ENCODE peak calls at places on chromosome 4, in seven cellular contexts. S is astrocyte of the spinal cord, Y is fibroblast of mammary gland, U is K562, T is aorta, E is colonic mucosa, A is PC-3. J is an unnamed sample.

GRCh38 chr4:118005883-118006282 is 28.4 kb upstream of the NDST3 start:
- DNase-seq in E (no peak), A (no peak), Y (no peak), S (no peak), U (no peak), T (no peak), J (no peak)

GRCh38 chr4:42428036-42428435 is 30.7 kb downstream of the SHISA3 start:
- DNase-seq in A (no peak), E (no peak), Y (no peak), T (no peak), U (no peak), S (no peak), J (no peak)

GRCh38 chr4:161828061-161828460 is 335.7 kb downstream of the FSTL5 start:
- DNase-seq in S (peak), Y (no peak), A (no peak), E (no peak), U (no peak), T (no peak), J (no peak)

GRCh38 chr4:185730387-185730786 is 81.6 kb downstream of the SORBS2 start:
- DNase-seq in T (no peak), U (peak), Y (peak), S (peak), A (no peak), E (no peak), J (no peak)

GRCh38 chr4:113756005-113756410 is 5.5 kb downstream of the CAMK2D start:
- DNase-seq in A (peak), E (no peak), T (no peak), U (no peak), S (peak), Y (peak), J (no peak)

GRCh38 chr4:139278956-139279722 is 886 bp downstream of the MGARP start:
- DNase-seq in E (no peak), A (no peak), S (peak), Y (peak), U (no peak), T (no peak), J (no peak)

GRCh38 chr4:147837854-147838253 is 106.0 kb downstream of the ARHGAP10 start:
- DNase-seq in U (no peak), A (no peak), E (no peak), Y (no peak), S (no peak), T (no peak), J (no peak)

GRCh38 chr4:165184220-165184619 is 23.1 kb upstream of the KLHL2 start:
- DNase-seq in U (no peak), Y (no peak), E (no peak), T (no peak), A (no peak), S (no peak), J (no peak)

GRCh38 chr4:84799318-84799717 is 167.2 kb downstream of the WDFY3 start:
- DNase-seq in T (no peak), A (peak), E (no peak), U (no peak), Y (no peak), S (no peak), J (no peak)

GRCh38 chr4:3041192-3042142 is 32.9 kb downstream of the HTT-AS start:
- DNase-seq in U (no peak), Y (peak), S (peak), E (peak), T (peak), A (peak), J (peak)

GRCh38 chr4:37243722-37244582 is 591 bp upstream of the NWD2 start:
- DNase-seq in U (no peak), E (peak), A (no peak), T (no peak), Y (peak), S (peak), J (no peak)

GRCh38 chr4:15779336-15779735 is 1.2 kb downstream of the CD38 start:
- DNase-seq in U (no peak), E (peak), A (peak), T (peak), Y (peak), S (peak), J (no peak)

GRCh38 chr4:30396772-30397475 is 323.2 kb upstream of the PCDH7 start:
- DNase-seq in S (peak), A (peak), T (no peak), Y (peak), E (no peak), U (no peak), J (no peak)

GRCh38 chr4:113773756-113774155 is 12.2 kb upstream of the CAMK2D start:
- DNase-seq in A (peak), T (no peak), U (no peak), Y (no peak), S (no peak), E (no peak), J (no peak)

GRCh38 chr4:3784469-3785291 is 18.5 kb downstream of the ADRA2C start:
- DNase-seq in E (no peak), A (no peak), T (no peak), U (no peak), Y (no peak), S (no peak), J (no peak)

GRCh38 chr4:80694178-80694577 is 336.3 kb upstream of the BMP3 start:
- DNase-seq in T (no peak), S (peak), A (peak), E (no peak), Y (no peak), U (no peak), J (no peak)

GRCh38 chr4:94452476-94453300 is 946 bp downstream of the PDLIM5 start:
- DNase-seq in U (peak), A (peak), S (peak), E (peak), Y (peak), T (peak), J (peak)

GRCh38 chr4:57249083-57249482 is 138.9 kb upstream of the IGFBP7 start:
- DNase-seq in S (peak), E (no peak), A (peak), T (no peak), U (no peak), Y (peak), J (no peak)

GRCh38 chr4:141772838-141773237 is 136.5 kb downstream of the IL15 start:
- DNase-seq in T (no peak), A (no peak), Y (no peak), S (no peak), E (no peak), U (no peak), J (no peak)

GRCh38 chr4:79576480-79576803 is 168.4 kb upstream of the GK2 start:
- DNase-seq in T (no peak), Y (peak), S (peak), A (peak), E (no peak), U (peak), J (no peak)

GRCh38 chr4:145199056-145199713 is 18.8 kb upstream of the OTUD4 start:
- DNase-seq in U (no peak), E (no peak), Y (no peak), T (no peak), A (no peak), S (no peak), J (no peak)

GRCh38 chr4:56311299-56311975 is 75.9 kb downstream of the AASDH start:
- DNase-seq in T (no peak), E (no peak), S (no peak), Y (no peak), U (no peak), A (no peak), J (no peak)

GRCh38 chr4:56958111-56958517 is 19.3 kb downstream of the NOA1 start:
- DNase-seq in A (peak), U (peak), E (peak), Y (peak), T (peak), S (peak), J (no peak)

GRCh38 chr4:74534936-74535335 is 90.0 kb downstream of the AREG start:
- DNase-seq in E (peak), A (no peak), S (no peak), U (no peak), Y (no peak), T (no peak), J (no peak)

GRCh38 chr4:22019676-22020075 is 71.1 kb upstream of the KCNIP4 start:
- DNase-seq in U (no peak), A (peak), S (no peak), Y (peak), E (no peak), T (no peak), J (no peak)

GRCh38 chr4:43014266-43014665 is 121.8 kb downstream of the GRXCR1 start:
- DNase-seq in Y (no peak), E (no peak), A (no peak), U (no peak), S (no peak), T (no peak), J (no peak)

GRCh38 chr4:21858971-21859370 is 89.6 kb downstream of the KCNIP4 start:
- DNase-seq in E (no peak), T (no peak), A (no peak), S (peak), Y (peak), U (no peak), J (no peak)

DNA sequence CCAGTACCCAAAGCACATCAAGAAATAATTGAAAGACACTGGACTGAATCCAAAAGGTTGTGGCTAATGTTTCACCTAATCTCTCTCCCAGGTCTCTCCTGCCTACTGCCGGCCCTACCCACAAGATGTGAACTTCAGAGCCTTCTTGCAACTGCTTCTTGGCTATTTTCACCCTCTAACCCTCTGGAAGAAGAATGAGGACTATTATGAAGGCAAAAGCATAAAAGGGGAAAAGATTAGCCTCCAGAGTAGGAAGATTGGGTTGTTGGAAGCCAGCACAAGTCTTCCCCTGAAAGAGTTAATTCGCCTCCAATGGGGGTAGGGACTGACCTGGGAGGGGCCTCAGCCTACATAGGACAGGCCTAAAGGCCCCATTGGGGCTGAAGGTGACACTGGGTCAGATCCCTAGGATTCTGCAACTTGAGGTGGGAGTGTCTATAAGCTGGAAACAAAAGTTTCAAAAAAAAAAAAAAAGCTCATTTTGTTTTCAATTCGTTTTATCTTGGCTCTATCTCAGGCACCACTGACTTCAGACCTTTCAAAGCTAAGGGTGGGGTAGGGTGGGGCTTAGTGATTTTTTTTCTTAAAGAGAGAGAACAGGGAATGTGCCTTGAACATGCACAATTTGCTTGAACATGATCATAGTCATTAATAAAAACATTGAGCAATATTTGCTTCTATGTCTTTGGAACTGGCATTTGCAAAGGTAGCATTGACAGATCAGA is 278.6 kb upstream of the KLF3 start:
- DNase-seq in S (no peak), U (peak), E (peak), Y (peak), A (no peak), T (no peak), J (no peak)
- H3K4me3 ChIP-seq in S (no peak), U (no peak), E (no peak), Y (no peak), A (no peak), T (no peak), J (no peak)

DNA sequence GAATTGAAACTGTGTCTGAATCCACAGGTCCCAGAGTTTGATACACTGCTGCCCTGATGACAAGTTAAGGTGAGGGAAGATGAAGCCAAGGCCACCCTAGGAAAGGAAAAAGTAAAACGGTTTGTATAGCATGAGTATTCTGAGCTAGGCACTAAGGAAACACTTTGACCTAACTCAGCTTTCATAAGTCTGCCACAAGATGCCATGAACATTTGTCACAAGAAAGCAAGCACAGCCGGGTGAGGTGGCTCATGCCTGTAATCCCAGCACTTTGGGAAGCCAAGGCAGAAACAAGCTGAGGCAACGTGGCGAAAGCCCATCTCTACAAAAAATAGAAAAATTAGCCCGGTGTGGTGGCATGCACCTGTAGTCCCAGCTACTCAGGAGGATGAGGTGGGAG is 34.2 kb downstream of the ELOVL6 start:
- DNase-seq in S (peak), A (peak), T (no peak), Y (peak), U (no peak), E (no peak), J (no peak)
- H3K4me3 ChIP-seq in S (no peak), A (no peak), T (no peak), Y (no peak), U (no peak), E (no peak), J (no peak)

DNA sequence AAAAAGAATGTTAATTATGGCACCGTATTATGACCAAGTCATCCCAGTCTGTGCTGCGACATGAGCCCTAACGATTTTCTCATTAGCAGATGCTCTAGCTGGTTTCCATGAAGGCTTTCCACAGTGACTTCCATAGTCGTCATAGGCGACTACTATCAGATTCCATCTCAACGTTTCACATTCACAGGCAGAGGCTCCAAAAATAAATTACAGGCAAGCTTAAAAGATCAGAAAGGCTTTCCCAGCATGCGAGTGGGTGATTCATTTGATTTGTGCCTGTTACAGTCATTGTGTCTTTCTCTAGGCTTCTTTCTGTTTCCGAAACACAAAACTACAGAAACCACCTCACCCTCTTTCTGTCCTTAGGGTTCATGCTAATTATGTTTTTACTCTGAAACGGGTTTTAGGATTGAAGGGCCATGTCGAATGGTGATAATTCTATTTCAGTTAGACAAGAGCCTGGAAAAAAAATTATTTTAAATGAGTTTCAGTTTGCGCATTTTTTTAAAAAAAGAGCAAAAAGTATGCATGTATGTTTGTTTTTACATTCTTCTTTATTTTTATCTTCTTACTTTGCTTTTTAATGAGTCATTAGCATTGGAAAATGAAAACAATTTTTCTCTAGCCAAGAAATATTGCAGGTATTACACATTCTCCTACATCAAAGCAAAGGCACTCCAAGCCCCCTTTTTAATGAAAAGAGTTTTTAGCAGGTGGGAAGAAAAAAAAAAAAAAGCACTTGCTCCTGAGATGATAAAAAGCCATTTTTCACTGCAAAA is 43.4 kb downstream of the PALLD start:
- DNase-seq in E (no peak), U (no peak), A (no peak), T (no peak), S (peak), Y (peak), J (no peak)
- H3K4me3 ChIP-seq in E (no peak), U (no peak), A (peak), T (no peak), S (peak), Y (no peak), J (no peak)

DNA sequence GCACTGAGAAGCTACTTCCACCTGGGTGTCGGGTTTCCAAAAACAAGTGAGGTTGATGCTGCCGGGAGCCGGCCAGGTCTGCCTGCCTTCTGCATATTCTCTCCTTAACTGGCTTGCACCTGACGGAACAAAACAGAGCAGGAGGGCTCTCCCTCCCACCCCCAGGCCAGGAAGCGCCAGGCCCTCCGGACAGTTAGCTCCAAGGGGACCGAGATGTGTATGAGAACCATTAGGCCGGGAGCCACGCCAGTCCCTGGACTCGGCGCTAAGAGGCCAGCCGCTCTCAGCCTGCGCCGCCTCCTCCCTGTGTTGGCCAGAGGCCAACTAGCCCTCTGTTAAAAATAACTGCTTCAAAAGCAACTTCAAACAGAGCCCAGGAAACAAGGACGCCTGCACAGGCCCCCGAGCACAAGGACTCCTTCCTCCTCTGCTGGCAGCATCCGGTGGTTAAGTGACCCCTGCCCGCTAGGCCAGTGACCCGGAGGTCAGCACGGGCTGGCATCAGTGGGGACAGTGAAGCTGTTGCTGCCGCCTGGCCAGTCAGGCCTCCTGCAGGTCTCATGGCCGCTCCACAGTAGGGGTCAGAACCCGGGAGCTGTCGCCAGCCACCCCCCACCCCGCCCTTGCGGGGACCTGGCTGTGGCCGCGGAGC is 107.9 kb downstream of the ABLIM2 start:
- DNase-seq in U (peak), S (peak), A (no peak), Y (peak), T (peak), E (peak), J (no peak)
- H3K4me3 ChIP-seq in U (no peak), S (no peak), A (no peak), Y (no peak), T (no peak), E (no peak), J (no peak)

DNA sequence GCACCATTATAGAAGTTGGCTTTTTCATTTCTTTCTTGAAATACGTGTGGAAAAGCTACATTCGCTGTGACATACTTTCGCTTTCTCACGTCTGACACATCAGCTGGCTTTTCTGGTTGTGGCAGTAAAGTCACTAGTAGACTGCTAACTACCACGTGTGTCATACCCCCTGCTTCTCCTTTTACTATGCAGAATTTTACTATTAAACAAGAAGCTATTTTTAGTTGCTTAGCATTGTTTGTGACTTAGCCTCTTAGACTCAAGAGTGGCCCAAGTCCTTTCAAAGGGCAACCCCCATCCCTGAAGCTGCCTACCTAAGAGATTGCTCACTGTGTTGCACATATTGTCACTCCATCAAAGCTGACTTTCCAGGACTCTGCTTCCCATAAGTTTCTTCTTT is 2.1 kb upstream of the IL2 start:
- DNase-seq in E (no peak), T (no peak), U (no peak), A (peak), S (peak), Y (peak), J (peak)
- H3K4me3 ChIP-seq in E (no peak), T (peak), U (peak), A (peak), S (peak), Y (no peak), J (peak)

DNA sequence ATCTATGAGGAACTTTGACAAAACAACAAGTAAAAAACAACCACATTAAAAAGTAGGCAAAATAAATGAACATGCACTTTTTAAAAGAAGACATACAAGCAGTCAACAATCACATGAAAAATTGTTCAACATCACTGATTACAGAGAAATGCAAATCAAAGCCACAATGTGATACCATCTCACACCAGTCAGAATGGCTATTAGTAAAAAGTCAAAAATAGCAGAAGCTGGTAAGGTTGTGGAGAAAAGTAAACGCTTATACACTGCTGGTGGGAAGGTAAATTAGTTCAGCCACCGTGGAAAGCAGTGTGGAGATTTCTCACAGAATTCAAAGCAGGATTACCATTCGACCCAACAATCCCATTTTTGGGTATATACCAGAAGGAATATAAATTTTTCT is 17.0 kb upstream of the LNX1 start:
- DNase-seq in S (no peak), U (no peak), E (no peak), Y (no peak), T (no peak), A (no peak), J (no peak)
- H3K4me3 ChIP-seq in S (no peak), U (no peak), E (no peak), Y (no peak), T (no peak), A (no peak), J (no peak)

GRCh38 chr4:76962406-76963135 is 13.0 kb downstream of the SEPTIN11 start:
- DNase-seq in E (no peak), S (no peak), T (no peak), U (no peak), Y (no peak), A (no peak), J (no peak)
- H3K4me3 ChIP-seq in E (no peak), S (no peak), T (no peak), U (no peak), Y (no peak), A (no peak), J (no peak)

GRCh38 chr4:153249199-153250154 is 45.2 kb downstream of the TRIM2 start:
- DNase-seq in E (peak), U (peak), S (peak), T (peak), Y (peak), A (peak), J (peak)
- H3K4me3 ChIP-seq in E (peak), U (peak), S (peak), T (peak), Y (peak), A (peak), J (peak)

GRCh38 chr4:90845777-90846176 is 718.6 kb downstream of the CCSER1 start:
- DNase-seq in U (no peak), E (no peak), Y (no peak), T (no peak), A (peak), S (peak), J (no peak)
- H3K4me3 ChIP-seq in U (no peak), E (no peak), Y (no peak), T (no peak), A (no peak), S (no peak), J (no peak)